ENCODE peak calls at places on chromosomes 4 and X, in seven cellular contexts. One of them, this sample, is unnamed.

GRCh38 chrX:153738056-153738605 is 13.5 kb downstream of the ABCD1 start:
- DNase-seq in GF-D8: no peak
- DNase-seq in thyroid gland: no peak
- DNase-seq in IMR-90: no peak
- DNase-seq in Right ventricle myocardium inferior: no peak
- DNase-seq in SW 1271: no peak
- DNase-seq in lower leg skin: no peak
- DNase-seq in this sample: no peak

GRCh38 chr4:138677651-138678202 is 337.9 kb upstream of the NOCT start:
- DNase-seq in GF-D8: no peak
- DNase-seq in thyroid gland: no peak
- DNase-seq in IMR-90: no peak
- DNase-seq in Right ventricle myocardium inferior: no peak
- DNase-seq in SW 1271: no peak
- DNase-seq in lower leg skin: no peak
- DNase-seq in this sample: no peak

GRCh38 chrX:10892605-10893225 is 218.4 kb upstream of the HCCS start:
- DNase-seq in GF-D8: no peak
- DNase-seq in thyroid gland: no peak
- DNase-seq in IMR-90: peak; percentile 35
- DNase-seq in Right ventricle myocardium inferior: no peak
- DNase-seq in SW 1271: no peak
- DNase-seq in lower leg skin: no peak
- DNase-seq in this sample: peak; percentile 45

GRCh38 chrX:47664737-47665136 is 5.8 kb upstream of the UXT start:
- DNase-seq in GF-D8: no peak
- DNase-seq in thyroid gland: no peak
- DNase-seq in IMR-90: peak; percentile 33
- DNase-seq in Right ventricle myocardium inferior: no peak
- DNase-seq in SW 1271: no peak
- DNase-seq in lower leg skin: no peak
- DNase-seq in this sample: no peak

GRCh38 chr4:155745984-155746383 is 12.8 kb upstream of the GUCY1B1 start:
- DNase-seq in GF-D8: no peak
- DNase-seq in thyroid gland: no peak
- DNase-seq in IMR-90: peak; percentile 82
- DNase-seq in Right ventricle myocardium inferior: no peak
- DNase-seq in SW 1271: no peak
- DNase-seq in lower leg skin: no peak
- DNase-seq in this sample: peak; percentile 7

GRCh38 chrX:13180807-13181206 is 136.4 kb upstream of the FAM9C start:
- DNase-seq in GF-D8: no peak
- DNase-seq in thyroid gland: no peak
- DNase-seq in IMR-90: peak; percentile 49
- DNase-seq in Right ventricle myocardium inferior: no peak
- DNase-seq in SW 1271: no peak
- DNase-seq in lower leg skin: no peak
- DNase-seq in this sample: peak; percentile 63

GRCh38 chrX:111914398-111915092 is 38.6 kb downstream of the TRPC5OS start:
- DNase-seq in GF-D8: no peak
- DNase-seq in thyroid gland: no peak
- DNase-seq in IMR-90: peak; percentile 55
- DNase-seq in Right ventricle myocardium inferior: no peak
- DNase-seq in SW 1271: no peak
- DNase-seq in lower leg skin: no peak
- DNase-seq in this sample: no peak

GRCh38 chrX:20418379-20418778 is 151.7 kb upstream of the RPS6KA3 start:
- DNase-seq in GF-D8: no peak
- DNase-seq in thyroid gland: no peak
- DNase-seq in IMR-90: no peak
- DNase-seq in Right ventricle myocardium inferior: no peak
- DNase-seq in SW 1271: no peak
- DNase-seq in lower leg skin: no peak
- DNase-seq in this sample: no peak

GRCh38 chrX:13051529-13052172 is 7.2 kb upstream of the FAM9C start:
- DNase-seq in GF-D8: no peak
- DNase-seq in thyroid gland: no peak
- DNase-seq in IMR-90: no peak
- DNase-seq in Right ventricle myocardium inferior: no peak
- DNase-seq in SW 1271: no peak
- DNase-seq in lower leg skin: no peak
- DNase-seq in this sample: no peak

GRCh38 chr4:28010543-28011235 is 1150.0 kb downstream of the STIM2 start:
- DNase-seq in GF-D8: no peak
- DNase-seq in thyroid gland: no peak
- DNase-seq in IMR-90: peak; percentile 56
- DNase-seq in Right ventricle myocardium inferior: no peak
- DNase-seq in SW 1271: no peak
- DNase-seq in lower leg skin: no peak
- DNase-seq in this sample: peak; percentile 27

GRCh38 chr4:169270156-169270809 is 473 bp downstream of the SH3RF1 start:
- DNase-seq in GF-D8: peak; percentile 44
- DNase-seq in thyroid gland: peak; percentile 72
- DNase-seq in IMR-90: no peak
- DNase-seq in Right ventricle myocardium inferior: peak; percentile 84
- DNase-seq in SW 1271: peak; percentile 29
- DNase-seq in lower leg skin: peak; percentile 91
- DNase-seq in this sample: peak; percentile 48

GRCh38 chr4:149441338-149441737 is 374.3 kb downstream of the IQCM start:
- DNase-seq in GF-D8: no peak
- DNase-seq in thyroid gland: no peak
- DNase-seq in IMR-90: peak; percentile 16
- DNase-seq in Right ventricle myocardium inferior: no peak
- DNase-seq in SW 1271: no peak
- DNase-seq in lower leg skin: no peak
- DNase-seq in this sample: peak; percentile 76